ENCODE peak calls at places on chromosomes 7 and 10, in nine cellular contexts. J is A549, A is fibroblast of lung, H is PC-9, C is K562, F is GM23338, R is SK-N-SH, Q is GM23248, T is neural progenitor cell. E is an unnamed sample.

GRCh38 chr7:17532861-17533404 is 234.5 kb downstream of the AHR start:
- DNase-seq in J (peak), A (peak), H (peak), C (no peak), F (no peak), R (no peak), Q (peak), T (no peak), E (no peak)

GRCh38 chr10:123995461-123996131 is 97.8 kb downstream of the CHST15 start:
- DNase-seq in J (peak), A (peak), H (peak), C (no peak), F (peak), R (peak), Q (peak), T (peak), E (peak)

GRCh38 chr7:2870471-2870941 is 26.4 kb upstream of the GNA12 start:
- DNase-seq in J (no peak), A (peak), H (peak), C (no peak), F (peak), R (peak), Q (peak), T (peak), E (peak)

GRCh38 chr7:21300692-21301091 is 127.2 kb upstream of the SP4 start:
- DNase-seq in J (peak), A (no peak), H (no peak), C (peak), F (peak), R (peak), Q (no peak), T (no peak), E (peak)

GRCh38 chr7:91846436-91846835 is 34.1 kb downstream of the MTERF1 start:
- DNase-seq in J (no peak), A (no peak), H (no peak), C (no peak), F (no peak), R (no peak), Q (peak), T (no peak), E (no peak)

GRCh38 chr7:114789942-114790341 is 132.0 kb upstream of the MDFIC start:
- DNase-seq in J (no peak), A (peak), H (no peak), C (no peak), F (no peak), R (no peak), Q (peak), T (no peak), E (no peak)

GRCh38 chr10:14661818-14662217 is 112.9 kb downstream of the FAM107B start:
- DNase-seq in J (no peak), A (no peak), H (no peak), C (no peak), F (no peak), R (no peak), Q (peak), T (no peak), E (no peak)

GRCh38 chr10:130025326-130025725 is 61.3 kb upstream of the EBF3 start:
- DNase-seq in J (no peak), A (no peak), H (no peak), C (no peak), F (no peak), R (no peak), Q (no peak), T (no peak), E (no peak)

GRCh38 chr7:103867874-103868273 is 121.6 kb downstream of the RELN start:
- DNase-seq in J (no peak), A (no peak), H (no peak), C (no peak), F (no peak), R (no peak), Q (no peak), T (no peak), E (no peak)

GRCh38 chr10:71747808-71748523 is 25.4 kb downstream of the VSIR start:
- DNase-seq in J (no peak), A (no peak), H (no peak), C (no peak), F (no peak), R (no peak), Q (no peak), T (no peak), E (peak)

GRCh38 chr10:98365698-98366530 is 49.1 kb downstream of the PYROXD2 start:
- DNase-seq in J (no peak), A (no peak), H (peak), C (no peak), F (no peak), R (no peak), Q (no peak), T (no peak), E (no peak)

GRCh38 chr10:23538968-23539367 is 100.1 kb downstream of the OTUD1 start:
- DNase-seq in J (no peak), A (no peak), H (no peak), C (no peak), F (no peak), R (no peak), Q (no peak), T (no peak), E (no peak)

GRCh38 chr10:95355241-95355779 is 64.5 kb upstream of the PDLIM1 start:
- DNase-seq in J (no peak), A (peak), H (no peak), C (no peak), F (no peak), R (no peak), Q (no peak), T (no peak), E (no peak)

GRCh38 chr10:96401036-96401435 is 42.2 kb upstream of the OPALIN start:
- DNase-seq in J (no peak), A (no peak), H (no peak), C (no peak), F (no peak), R (no peak), Q (no peak), T (peak), E (no peak)

GRCh38 chr10:96390460-96390864 is 31.7 kb upstream of the OPALIN start:
- DNase-seq in J (no peak), A (no peak), H (no peak), C (no peak), F (no peak), R (no peak), Q (no peak), T (no peak), E (no peak)

GRCh38 chr10:96400465-96400864 is 41.7 kb upstream of the OPALIN start:
- DNase-seq in J (no peak), A (no peak), H (no peak), C (no peak), F (no peak), R (no peak), Q (peak), T (no peak), E (no peak)

GRCh38 chr10:96397902-96398301 is 39.1 kb upstream of the OPALIN start:
- DNase-seq in J (no peak), A (no peak), H (no peak), C (no peak), F (no peak), R (no peak), Q (no peak), T (no peak), E (no peak)

GRCh38 chr10:96395931-96396877 is 37.4 kb upstream of the OPALIN start:
- DNase-seq in J (peak), A (peak), H (peak), C (peak), F (peak), R (peak), Q (peak), T (peak), E (peak)
- H3K4me2 ChIP-seq in J (peak), A (no peak), H (no peak), C (no peak), F (peak), R (no peak), Q (no peak), T (no peak), E (no peak)

DNA sequence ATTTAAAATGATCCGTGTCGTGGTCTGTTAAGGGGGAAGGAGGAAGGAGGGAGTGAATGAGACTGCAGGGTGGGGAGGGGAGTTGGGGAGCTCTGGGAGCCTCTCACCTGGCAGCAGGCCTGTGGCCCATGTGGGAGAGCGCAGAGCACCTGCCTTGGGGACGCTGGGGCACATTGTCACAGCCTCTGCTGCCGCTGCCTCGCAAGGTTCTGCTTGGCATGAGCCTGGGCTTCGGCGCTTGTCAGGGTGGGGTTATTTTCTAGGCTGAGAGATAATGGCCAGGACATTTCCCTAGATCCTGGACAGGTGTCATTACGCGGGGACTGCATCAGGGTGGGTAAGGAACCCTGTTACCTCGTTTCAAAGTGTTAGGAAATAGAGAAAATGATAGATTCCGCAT is 2.2 kb upstream of the SUN1 start:
- DNase-seq in J (no peak), A (no peak), H (no peak), C (no peak), F (no peak), R (no peak), Q (no peak), T (no peak), E (no peak)
- H3K4me2 ChIP-seq in J (no peak), A (no peak), H (peak), C (no peak), F (no peak), R (no peak), Q (no peak), T (no peak), E (no peak)

GRCh38 chr7:51472017-51472296 is 155.3 kb upstream of the COBL start:
- DNase-seq in J (no peak), A (no peak), H (no peak), C (no peak), F (peak), R (no peak), Q (no peak), T (peak), E (no peak)
- H3K4me2 ChIP-seq in J (no peak), A (no peak), H (no peak), C (no peak), F (peak), R (no peak), Q (no peak), T (peak), E (no peak)

GRCh38 chr10:93198401-93199175 is 124.9 kb downstream of the CYP26A1 start:
- DNase-seq in J (no peak), A (peak), H (no peak), C (no peak), F (peak), R (no peak), Q (peak), T (peak), E (no peak)
- H3K4me2 ChIP-seq in J (peak), A (peak), H (no peak), C (no peak), F (peak), R (no peak), Q (peak), T (peak), E (no peak)

GRCh38 chr7:107064255-107064654 is 19.8 kb downstream of the PRKAR2B start:
- DNase-seq in J (no peak), A (no peak), H (no peak), C (no peak), F (no peak), R (no peak), Q (no peak), T (no peak), E (peak)
- H3K4me2 ChIP-seq in J (no peak), A (peak), H (no peak), C (no peak), F (no peak), R (no peak), Q (no peak), T (no peak), E (peak)

GRCh38 chr10:87038786-87039185 is 18.7 kb downstream of the FAM25A start:
- DNase-seq in J (no peak), A (peak), H (no peak), C (no peak), F (no peak), R (no peak), Q (peak), T (no peak), E (no peak)
- H3K4me2 ChIP-seq in J (no peak), A (no peak), H (no peak), C (no peak), F (no peak), R (no peak), Q (no peak), T (no peak), E (no peak)

GRCh38 chr10:59878289-59878688 is 28.1 kb downstream of the CCDC6 start:
- DNase-seq in J (no peak), A (no peak), H (no peak), C (no peak), F (no peak), R (no peak), Q (no peak), T (no peak), E (no peak)
- H3K4me2 ChIP-seq in J (no peak), A (no peak), H (no peak), C (no peak), F (no peak), R (no peak), Q (no peak), T (no peak), E (no peak)

GRCh38 chr10:3692331-3692860 is 92.6 kb downstream of the KLF6 start:
- DNase-seq in J (no peak), A (peak), H (no peak), C (no peak), F (no peak), R (no peak), Q (no peak), T (no peak), E (no peak)

GRCh38 chr10:3693031-3693714 is 91.8 kb downstream of the KLF6 start:
- DNase-seq in J (no peak), A (no peak), H (no peak), C (no peak), F (peak), R (no peak), Q (no peak), T (peak), E (no peak)

GRCh38 chr10:3687510-3688081 is 97.4 kb downstream of the KLF6 start:
- DNase-seq in J (no peak), A (no peak), H (no peak), C (no peak), F (no peak), R (no peak), Q (peak), T (no peak), E (no peak)

GRCh38 chr10:3691482-3691881 is 93.5 kb downstream of the KLF6 start:
- DNase-seq in J (no peak), A (no peak), H (no peak), C (no peak), F (no peak), R (no peak), Q (no peak), T (no peak), E (no peak)

DNA sequence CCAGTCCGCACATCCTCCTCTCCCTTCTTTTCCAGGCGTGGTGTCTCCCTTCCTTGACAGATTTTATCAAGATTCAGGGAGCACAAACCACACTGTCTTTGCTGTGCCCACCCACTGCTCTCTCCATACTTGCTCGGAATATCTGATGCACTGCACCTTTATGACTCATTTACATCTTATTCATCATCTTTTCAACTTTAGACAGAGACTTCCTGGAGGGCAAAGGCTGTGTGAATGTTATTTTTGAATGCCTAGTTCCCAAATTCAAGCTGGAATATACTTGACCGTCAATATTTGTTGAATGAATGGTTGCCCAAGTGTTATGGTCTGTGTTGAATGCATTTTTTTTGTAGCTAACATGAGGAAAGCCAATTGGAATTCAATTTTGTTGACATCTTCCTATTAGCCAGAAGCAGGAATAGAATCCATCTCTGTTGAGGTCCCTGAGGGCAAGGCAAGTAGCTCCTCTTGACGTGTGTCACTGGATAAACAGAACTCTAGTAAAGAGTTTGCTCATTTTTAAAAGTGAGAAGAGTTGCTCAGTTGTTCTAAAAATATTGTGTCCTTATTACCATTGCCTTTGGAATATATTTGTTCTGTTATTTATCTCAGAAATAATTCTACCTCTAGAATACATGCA is 95.0 kb downstream of the KLF6 start:
- DNase-seq in J (no peak), A (no peak), H (peak), C (no peak), F (no peak), R (no peak), Q (no peak), T (no peak), E (no peak)
- H3K4me2 ChIP-seq in J (no peak), A (no peak), H (peak), C (no peak), F (no peak), R (no peak), Q (no peak), T (no peak), E (no peak)

DNA sequence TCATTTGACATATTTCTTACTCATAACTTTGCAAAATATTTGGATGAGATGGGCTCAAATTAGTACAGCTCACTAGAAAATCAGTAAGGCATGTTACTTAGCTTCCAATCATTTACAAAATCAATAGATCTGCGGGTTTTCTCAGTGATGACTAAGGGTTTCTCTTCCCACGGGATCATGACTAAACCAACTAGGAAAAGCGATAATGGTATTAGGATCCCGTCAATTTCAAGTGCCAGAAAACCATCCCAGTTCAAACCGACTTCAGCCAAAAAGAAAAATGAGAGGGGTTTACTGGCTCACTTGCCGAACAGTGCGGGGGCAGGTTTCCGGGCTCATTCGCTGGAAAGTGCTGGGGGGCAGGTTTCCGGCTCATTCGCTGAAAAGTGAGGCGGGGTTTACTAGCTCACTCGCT is 62.1 kb upstream of the LYZL2 start:
- DNase-seq in J (no peak), A (no peak), H (no peak), C (no peak), F (no peak), R (no peak), Q (peak), T (no peak), E (no peak)
- H3K4me2 ChIP-seq in J (no peak), A (no peak), H (no peak), C (no peak), F (no peak), R (no peak), Q (peak), T (no peak), E (no peak)

DNA sequence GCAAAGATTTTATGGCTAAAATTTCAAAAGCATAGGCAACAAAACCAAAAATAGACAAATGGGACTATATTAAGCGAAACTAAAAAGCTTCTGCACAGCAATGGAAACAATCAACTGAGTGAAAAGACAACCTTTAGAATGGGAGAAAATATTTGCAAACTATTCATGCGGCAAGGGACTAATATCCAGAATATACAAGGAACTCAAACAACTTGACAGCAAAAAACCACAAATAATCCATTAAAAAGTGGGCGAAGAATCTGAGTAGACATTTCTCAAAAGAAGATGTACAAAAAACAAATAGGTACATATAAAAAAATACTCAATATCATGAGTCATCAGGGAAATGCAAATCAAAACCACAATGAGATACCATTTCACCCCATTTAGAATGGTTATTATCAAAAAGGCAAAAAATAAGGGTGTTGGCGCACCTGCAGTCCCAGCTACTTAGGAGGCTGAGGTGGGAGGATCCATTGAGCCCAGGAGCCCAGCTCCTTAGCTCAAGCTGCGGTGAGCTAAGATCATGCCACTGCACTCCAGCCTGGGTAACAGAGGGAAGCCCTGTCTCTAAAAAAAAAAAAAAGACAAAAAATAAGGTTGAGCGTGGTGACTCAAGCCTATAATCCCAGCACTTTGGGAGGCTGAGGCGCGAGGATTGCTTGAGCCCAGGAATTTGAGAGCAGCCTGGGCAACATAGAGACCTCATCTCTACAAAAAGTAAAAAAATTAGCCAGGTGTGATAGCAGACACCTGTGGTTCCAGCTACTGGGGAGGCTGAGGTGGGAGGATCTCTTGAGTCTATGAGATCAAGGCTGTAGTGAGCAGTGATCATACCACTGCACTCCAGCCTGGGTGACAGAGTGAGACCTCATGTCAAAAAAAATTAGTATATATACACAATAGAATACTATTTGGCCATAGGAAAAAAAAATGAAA is 4.2 kb upstream of the CCM2 start:
- DNase-seq in J (no peak), A (no peak), H (no peak), C (no peak), F (no peak), R (no peak), Q (no peak), T (no peak), E (peak)
- H3K4me2 ChIP-seq in J (no peak), A (no peak), H (peak), C (peak), F (no peak), R (no peak), Q (no peak), T (no peak), E (peak)

E was measured in OCI-LY7.